ENCODE peak calls at places on chromosome 5, in ten cellular contexts. One of them, this sample, is unnamed. For H3K9me3 and H3K4me1, the result is how much of the 10 kb centered on the place peaks cover.

GRCh38 chr5:39132792-39133191 is 58.6 kb upstream of the RICTOR start:
- DNase-seq in H9: no peak
- DNase-seq in tibial nerve: no peak
- DNase-seq in CD8-positive, alpha-beta T cell: no peak
- DNase-seq in spleen: no peak
- DNase-seq in adipocyte: no peak
- DNase-seq in lower lobe of right lung: no peak
- DNase-seq in stomach: no peak
- DNase-seq in kidney: no peak
- DNase-seq in MM.1S: no peak
- DNase-seq in this sample: no peak

GRCh38 chr5:14202462-14202861 is 59.3 kb downstream of the TRIO start:
- DNase-seq in CD8-positive, alpha-beta T cell: no peak
- DNase-seq in H9: no peak
- DNase-seq in MM.1S: no peak
- DNase-seq in lower lobe of right lung: no peak
- DNase-seq in adipocyte: no peak
- DNase-seq in tibial nerve: no peak
- DNase-seq in kidney: no peak
- DNase-seq in stomach: no peak
- DNase-seq in spleen: no peak
- DNase-seq in this sample: no peak

GRCh38 chr5:180193749-180194375 is 15.1 kb downstream of the RASGEF1C start:
- DNase-seq in kidney: no peak
- DNase-seq in spleen: peak
- DNase-seq in CD8-positive, alpha-beta T cell: no peak
- DNase-seq in adipocyte: no peak
- DNase-seq in stomach: no peak
- DNase-seq in tibial nerve: no peak
- DNase-seq in lower lobe of right lung: no peak
- DNase-seq in MM.1S: no peak
- DNase-seq in H9: no peak
- DNase-seq in this sample: no peak

GRCh38 chr5:25550793-25551192 is 906.0 kb upstream of the CDH10 start:
- DNase-seq in CD8-positive, alpha-beta T cell: no peak
- DNase-seq in stomach: no peak
- DNase-seq in spleen: no peak
- DNase-seq in H9: no peak
- DNase-seq in MM.1S: no peak
- DNase-seq in lower lobe of right lung: no peak
- DNase-seq in tibial nerve: no peak
- DNase-seq in adipocyte: no peak
- DNase-seq in kidney: no peak
- DNase-seq in this sample: no peak

GRCh38 chr5:5971227-5971626 is 407.1 kb downstream of the MED10 start:
- DNase-seq in tibial nerve: no peak
- DNase-seq in lower lobe of right lung: no peak
- DNase-seq in H9: no peak
- DNase-seq in spleen: no peak
- DNase-seq in adipocyte: no peak
- DNase-seq in kidney: no peak
- DNase-seq in MM.1S: no peak
- DNase-seq in stomach: no peak
- DNase-seq in CD8-positive, alpha-beta T cell: no peak
- DNase-seq in this sample: no peak

GRCh38 chr5:157610990-157611389 is 35.4 kb upstream of the ADAM19 start:
- DNase-seq in H9: no peak
- DNase-seq in stomach: no peak
- DNase-seq in tibial nerve: no peak
- DNase-seq in CD8-positive, alpha-beta T cell: no peak
- DNase-seq in lower lobe of right lung: no peak
- DNase-seq in adipocyte: no peak
- DNase-seq in spleen: no peak
- DNase-seq in MM.1S: no peak
- DNase-seq in kidney: no peak
- DNase-seq in this sample: no peak

GRCh38 chr5:20109326-20109725 is 121.3 kb upstream of the CDH18 start:
- DNase-seq in spleen: no peak
- DNase-seq in MM.1S: no peak
- DNase-seq in H9: no peak
- DNase-seq in CD8-positive, alpha-beta T cell: no peak
- DNase-seq in tibial nerve: no peak
- DNase-seq in adipocyte: no peak
- DNase-seq in lower lobe of right lung: no peak
- DNase-seq in kidney: no peak
- DNase-seq in stomach: no peak
- DNase-seq in this sample: no peak

GRCh38 chr5:72651109-72651508 is 143.9 kb upstream of the ZNF366 start:
- DNase-seq in CD8-positive, alpha-beta T cell: no peak
- DNase-seq in H9: no peak
- DNase-seq in kidney: no peak
- DNase-seq in spleen: no peak
- DNase-seq in MM.1S: no peak
- DNase-seq in stomach: no peak
- DNase-seq in lower lobe of right lung: no peak
- DNase-seq in adipocyte: no peak
- DNase-seq in tibial nerve: no peak
- DNase-seq in this sample: no peak

GRCh38 chr5:157108961-157109360 is at the start of gene HAVCR2:
- DNase-seq in H9: no peak
- DNase-seq in kidney: no peak
- DNase-seq in lower lobe of right lung: peak
- DNase-seq in stomach: peak
- DNase-seq in MM.1S: peak
- DNase-seq in spleen: peak
- DNase-seq in tibial nerve: peak
- DNase-seq in adipocyte: no peak
- DNase-seq in CD8-positive, alpha-beta T cell: peak
- DNase-seq in this sample: no peak

GRCh38 chr5:37165761-37166160 is 83.4 kb downstream of the CPLANE1 start:
- DNase-seq in kidney: no peak
- DNase-seq in spleen: no peak
- DNase-seq in lower lobe of right lung: no peak
- DNase-seq in stomach: no peak
- DNase-seq in tibial nerve: no peak
- DNase-seq in adipocyte: no peak
- DNase-seq in CD8-positive, alpha-beta T cell: no peak
- DNase-seq in MM.1S: no peak
- DNase-seq in H9: no peak
- DNase-seq in this sample: no peak

GRCh38 chr5:71573611-71574010 is 13.5 kb upstream of the MCCC2 start:
- DNase-seq in stomach: peak
- DNase-seq in adipocyte: no peak
- DNase-seq in spleen: no peak
- DNase-seq in MM.1S: no peak
- DNase-seq in kidney: no peak
- DNase-seq in tibial nerve: no peak
- DNase-seq in lower lobe of right lung: no peak
- DNase-seq in CD8-positive, alpha-beta T cell: no peak
- DNase-seq in H9: no peak
- DNase-seq in this sample: no peak

GRCh38 chr5:150948539-150948938 is 43.8 kb upstream of the ZNF300 start:
- DNase-seq in tibial nerve: no peak
- DNase-seq in stomach: no peak
- DNase-seq in lower lobe of right lung: no peak
- DNase-seq in kidney: no peak
- DNase-seq in spleen: no peak
- DNase-seq in CD8-positive, alpha-beta T cell: no peak
- DNase-seq in adipocyte: no peak
- DNase-seq in H9: no peak
- DNase-seq in MM.1S: no peak
- DNase-seq in this sample: no peak
- H3K9me3 ChIP-seq in tibial nerve: half or more
- H3K9me3 ChIP-seq in stomach: under half
- H3K9me3 ChIP-seq in lower lobe of right lung: half or more
- H3K9me3 ChIP-seq in kidney: under half
- H3K9me3 ChIP-seq in spleen: half or more
- H3K9me3 ChIP-seq in CD8-positive, alpha-beta T cell: under half
- H3K9me3 ChIP-seq in adipocyte: half or more
- H3K9me3 ChIP-seq in H9: half or more
- H3K9me3 ChIP-seq in MM.1S: under half
- H3K9me3 ChIP-seq in this sample: under half

GRCh38 chr5:133933169-133933509 is 35.3 kb downstream of the C5orf15 start:
- DNase-seq in H9: no peak
- DNase-seq in kidney: no peak
- DNase-seq in CD8-positive, alpha-beta T cell: no peak
- DNase-seq in adipocyte: no peak
- DNase-seq in tibial nerve: no peak
- DNase-seq in lower lobe of right lung: no peak
- DNase-seq in stomach: peak
- DNase-seq in spleen: no peak
- DNase-seq in MM.1S: no peak
- DNase-seq in this sample: no peak
- H3K4me1 ChIP-seq in H9: under half
- H3K4me1 ChIP-seq in kidney: under half
- H3K4me1 ChIP-seq in CD8-positive, alpha-beta T cell: under half
- H3K4me1 ChIP-seq in adipocyte: under half
- H3K4me1 ChIP-seq in tibial nerve: under half
- H3K4me1 ChIP-seq in lower lobe of right lung: under half
- H3K4me1 ChIP-seq in stomach: under half
- H3K4me1 ChIP-seq in spleen: half or more
- H3K4me1 ChIP-seq in MM.1S: under half
- H3K4me1 ChIP-seq in this sample: under half

GRCh38 chr5:138022912-138023311 is 10.0 kb downstream of the FAM13B start:
- DNase-seq in adipocyte: no peak
- DNase-seq in lower lobe of right lung: no peak
- DNase-seq in MM.1S: no peak
- DNase-seq in CD8-positive, alpha-beta T cell: no peak
- DNase-seq in tibial nerve: no peak
- DNase-seq in stomach: no peak
- DNase-seq in spleen: no peak
- DNase-seq in H9: no peak
- DNase-seq in kidney: no peak
- DNase-seq in this sample: no peak
- H3K9me3 ChIP-seq in adipocyte: under half
- H3K9me3 ChIP-seq in lower lobe of right lung: under half
- H3K9me3 ChIP-seq in MM.1S: under half
- H3K9me3 ChIP-seq in CD8-positive, alpha-beta T cell: under half
- H3K9me3 ChIP-seq in tibial nerve: under half
- H3K9me3 ChIP-seq in stomach: under half
- H3K9me3 ChIP-seq in spleen: under half
- H3K9me3 ChIP-seq in H9: under half
- H3K9me3 ChIP-seq in kidney: under half
- H3K9me3 ChIP-seq in this sample: under half

GRCh38 chr5:79791843-79792242 is 102.2 kb downstream of the CMYA5 start:
- DNase-seq in stomach: no peak
- DNase-seq in adipocyte: no peak
- DNase-seq in H9: no peak
- DNase-seq in kidney: no peak
- DNase-seq in tibial nerve: no peak
- DNase-seq in MM.1S: peak
- DNase-seq in CD8-positive, alpha-beta T cell: no peak
- DNase-seq in spleen: no peak
- DNase-seq in lower lobe of right lung: no peak
- DNase-seq in this sample: no peak
- H3K4me1 ChIP-seq in stomach: under half
- H3K4me1 ChIP-seq in adipocyte: under half
- H3K4me1 ChIP-seq in H9: under half
- H3K4me1 ChIP-seq in kidney: under half
- H3K4me1 ChIP-seq in tibial nerve: under half
- H3K4me1 ChIP-seq in MM.1S: under half
- H3K4me1 ChIP-seq in CD8-positive, alpha-beta T cell: under half
- H3K4me1 ChIP-seq in spleen: under half
- H3K4me1 ChIP-seq in lower lobe of right lung: under half
- H3K4me1 ChIP-seq in this sample: under half

GRCh38 chr5:141313711-141314110 is 6.9 kb downstream of the TAF7 start:
- DNase-seq in tibial nerve: no peak
- DNase-seq in adipocyte: no peak
- DNase-seq in kidney: no peak
- DNase-seq in MM.1S: no peak
- DNase-seq in spleen: no peak
- DNase-seq in stomach: no peak
- DNase-seq in CD8-positive, alpha-beta T cell: no peak
- DNase-seq in lower lobe of right lung: no peak
- DNase-seq in H9: no peak
- DNase-seq in this sample: no peak

GRCh38 chr5:141319699-141320098 is 885 bp downstream of the TAF7 start:
- DNase-seq in CD8-positive, alpha-beta T cell: no peak
- DNase-seq in lower lobe of right lung: no peak
- DNase-seq in H9: no peak
- DNase-seq in kidney: no peak
- DNase-seq in MM.1S: no peak
- DNase-seq in spleen: no peak
- DNase-seq in stomach: no peak
- DNase-seq in adipocyte: no peak
- DNase-seq in tibial nerve: no peak
- DNase-seq in this sample: no peak

GRCh38 chr5:141322261-141322660 is 1.7 kb upstream of the TAF7 start:
- DNase-seq in CD8-positive, alpha-beta T cell: no peak
- DNase-seq in adipocyte: no peak
- DNase-seq in spleen: no peak
- DNase-seq in MM.1S: no peak
- DNase-seq in lower lobe of right lung: no peak
- DNase-seq in stomach: no peak
- DNase-seq in kidney: no peak
- DNase-seq in H9: no peak
- DNase-seq in tibial nerve: no peak
- DNase-seq in this sample: no peak

GRCh38 chr5:141320225-141321169 is at the start of gene TAF7:
- DNase-seq in MM.1S: peak
- DNase-seq in spleen: peak
- DNase-seq in CD8-positive, alpha-beta T cell: peak
- DNase-seq in stomach: peak
- DNase-seq in adipocyte: peak
- DNase-seq in lower lobe of right lung: peak
- DNase-seq in H9: peak
- DNase-seq in tibial nerve: peak
- DNase-seq in kidney: peak
- DNase-seq in this sample: peak

GRCh38 chr5:141319202-141319601 is 1.4 kb downstream of the TAF7 start:
- DNase-seq in kidney: no peak
- DNase-seq in adipocyte: no peak
- DNase-seq in H9: no peak
- DNase-seq in lower lobe of right lung: no peak
- DNase-seq in CD8-positive, alpha-beta T cell: no peak
- DNase-seq in stomach: no peak
- DNase-seq in MM.1S: no peak
- DNase-seq in spleen: no peak
- DNase-seq in tibial nerve: no peak
- DNase-seq in this sample: no peak
- H3K9me3 ChIP-seq in kidney: under half
- H3K9me3 ChIP-seq in adipocyte: under half
- H3K9me3 ChIP-seq in H9: under half
- H3K9me3 ChIP-seq in lower lobe of right lung: half or more
- H3K9me3 ChIP-seq in CD8-positive, alpha-beta T cell: half or more
- H3K9me3 ChIP-seq in stomach: half or more
- H3K9me3 ChIP-seq in MM.1S: under half
- H3K9me3 ChIP-seq in spleen: half or more
- H3K9me3 ChIP-seq in tibial nerve: half or more
- H3K9me3 ChIP-seq in this sample: under half

GRCh38 chr5:149757186-149757950 is 27.3 kb downstream of the PPARGC1B start:
- DNase-seq in MM.1S: no peak
- DNase-seq in adipocyte: no peak
- DNase-seq in spleen: peak
- DNase-seq in lower lobe of right lung: no peak
- DNase-seq in tibial nerve: no peak
- DNase-seq in CD8-positive, alpha-beta T cell: no peak
- DNase-seq in H9: no peak
- DNase-seq in stomach: no peak
- DNase-seq in kidney: peak
- DNase-seq in this sample: no peak
- H3K4me1 ChIP-seq in MM.1S: under half
- H3K4me1 ChIP-seq in adipocyte: under half
- H3K4me1 ChIP-seq in spleen: under half
- H3K4me1 ChIP-seq in lower lobe of right lung: under half
- H3K4me1 ChIP-seq in tibial nerve: under half
- H3K4me1 ChIP-seq in CD8-positive, alpha-beta T cell: under half
- H3K4me1 ChIP-seq in H9: under half
- H3K4me1 ChIP-seq in stomach: under half
- H3K4me1 ChIP-seq in kidney: under half
- H3K4me1 ChIP-seq in this sample: under half

GRCh38 chr5:141351591-141351990 is 1.7 kb downstream of the PCDHGB1 start:
- DNase-seq in tibial nerve: no peak
- DNase-seq in spleen: no peak
- DNase-seq in kidney: no peak
- DNase-seq in H9: no peak
- DNase-seq in lower lobe of right lung: no peak
- DNase-seq in adipocyte: no peak
- DNase-seq in stomach: no peak
- DNase-seq in CD8-positive, alpha-beta T cell: no peak
- DNase-seq in MM.1S: no peak
- DNase-seq in this sample: no peak
- H3K9me3 ChIP-seq in tibial nerve: half or more
- H3K9me3 ChIP-seq in spleen: half or more
- H3K9me3 ChIP-seq in kidney: under half
- H3K9me3 ChIP-seq in H9: under half
- H3K9me3 ChIP-seq in lower lobe of right lung: half or more
- H3K9me3 ChIP-seq in adipocyte: under half
- H3K9me3 ChIP-seq in stomach: under half
- H3K9me3 ChIP-seq in CD8-positive, alpha-beta T cell: under half
- H3K9me3 ChIP-seq in MM.1S: under half
- H3K9me3 ChIP-seq in this sample: under half